ENCODE peak calls at places on chromosomes 4 and X, in nine cellular contexts. S, C, D, U, R, Y, B, X and N are unnamed samples.

GRCh38 chrX:125782184-125782583 is 383.9 kb downstream of the DCAF12L2 start:
- DNase-seq in S (no peak), C (no peak), D (no peak), U (no peak), R (no peak), Y (no peak), B (no peak), X (no peak), N (no peak)

GRCh38 chrX:139881572-139881971 is 51.3 kb downstream of the ATP11C start:
- DNase-seq in S (no peak), C (no peak), D (no peak), U (no peak), R (no peak), Y (no peak), B (no peak), X (no peak), N (no peak)

GRCh38 chrX:32687379-32687778 is 524.0 kb downstream of the DMD start:
- DNase-seq in S (no peak), C (no peak), D (no peak), U (no peak), R (no peak), Y (no peak), B (no peak), X (no peak), N (no peak)

GRCh38 chr4:10083331-10083769 is 33.2 kb downstream of the WDR1 start:
- DNase-seq in S (no peak), C (peak), D (peak), U (no peak), R (peak), Y (peak), B (peak), X (peak), N (peak)

GRCh38 chr4:185108669-185109068 is 34.4 kb upstream of the SLC25A4 start:
- DNase-seq in S (no peak), C (no peak), D (no peak), U (no peak), R (peak), Y (no peak), B (no peak), X (peak), N (no peak)

GRCh38 chr4:152663203-152664066 is 16.4 kb downstream of the TMEM154 start:
- DNase-seq in S (no peak), C (no peak), D (no peak), U (no peak), R (no peak), Y (no peak), B (no peak), X (no peak), N (no peak)

GRCh38 chr4:85968945-85969830 is 390.7 kb downstream of the MAPK10 start:
- DNase-seq in S (no peak), C (no peak), D (no peak), U (no peak), R (no peak), Y (no peak), B (no peak), X (no peak), N (no peak)

GRCh38 chrX:16212436-16212835 is 45.2 kb downstream of the MAGEB17 start:
- DNase-seq in S (peak), C (no peak), D (no peak), U (no peak), R (no peak), Y (no peak), B (no peak), X (no peak), N (no peak)

GRCh38 chrX:12245650-12246645 is 107.7 kb downstream of the FRMPD4 start:
- DNase-seq in S (no peak), C (no peak), D (no peak), U (no peak), R (no peak), Y (no peak), B (no peak), X (no peak), N (no peak)

GRCh38 chrX:18026171-18026570 is 165.1 kb upstream of the RAI2 start:
- DNase-seq in S (no peak), C (no peak), D (no peak), U (no peak), R (no peak), Y (no peak), B (no peak), X (no peak), N (no peak)

GRCh38 chr4:168784786-168785461 is 225.1 kb downstream of the CBR4 start:
- DNase-seq in S (no peak), C (no peak), D (no peak), U (no peak), R (peak), Y (no peak), B (no peak), X (no peak), N (no peak)

GRCh38 chr4:184380707-184381106 is 93.6 kb downstream of the IRF2 start:
- DNase-seq in S (no peak), C (no peak), D (no peak), U (no peak), R (peak), Y (no peak), B (no peak), X (no peak), N (no peak)

DNA sequence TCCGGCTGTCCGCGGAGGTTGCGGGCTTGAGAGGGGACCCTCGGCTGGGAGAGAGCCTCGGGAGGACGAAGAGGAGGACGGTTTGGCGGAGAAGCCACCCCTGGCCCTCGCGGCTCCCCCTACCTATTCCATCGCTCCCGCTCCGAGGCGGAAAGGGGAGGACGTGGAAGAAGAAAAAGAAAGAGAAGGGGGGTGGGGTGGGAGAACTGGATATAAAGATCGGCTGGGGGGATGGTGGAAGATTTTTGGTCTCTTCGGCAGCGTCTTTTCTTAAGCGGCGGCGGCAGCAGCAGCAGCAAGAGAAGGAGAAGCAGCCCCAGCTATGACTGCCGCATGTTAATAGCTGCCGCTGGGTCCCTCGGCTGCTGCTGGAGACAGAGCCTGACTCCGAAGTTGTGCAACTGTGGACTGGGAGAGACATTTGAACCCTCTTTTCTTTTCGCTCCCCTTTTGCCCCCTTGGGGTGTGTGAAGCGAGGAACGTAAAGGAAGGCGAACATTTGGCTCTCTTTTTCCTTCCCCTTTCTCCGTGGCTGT is 933 bp downstream of the ADGRL3 start:
- DNase-seq in S (no peak), C (no peak), D (no peak), U (peak), R (no peak), Y (no peak), B (no peak), X (no peak), N (peak)
- TF ChIP-seq POLR2A in S (no peak), C (no peak), D (no peak), U (no peak), R (no peak), Y (no peak), B (no peak), X (no peak), N (no peak)

GRCh38 chrX:460823-461640 is 74.3 kb upstream of the PPP2R3B start:
- DNase-seq in S (no peak), C (no peak), D (peak), U (no peak), R (no peak), Y (no peak), B (no peak), X (no peak), N (no peak)
- TF ChIP-seq POLR2AphosphoS5 in S (no peak), C (no peak), D (no peak), U (no peak), R (no peak), Y (no peak), B (no peak), X (no peak), N (no peak)

GRCh38 chr4:128811571-128812359 is 2.3 kb downstream of the JADE1 start:
- DNase-seq in S (peak), C (peak), D (peak), U (peak), R (peak), Y (peak), B (peak), X (peak), N (peak)
- TF ChIP-seq POLR2A in S (peak), C (peak), D (no peak), U (peak), R (no peak), Y (peak), B (peak), X (peak), N (peak)

GRCh38 chrX:111095974-111096870 is at the start of gene PAK3:
- DNase-seq in S (no peak), C (no peak), D (peak), U (peak), R (peak), Y (peak), B (no peak), X (peak), N (no peak)
- TF ChIP-seq POLR2AphosphoS5 in S (no peak), C (no peak), D (peak), U (no peak), R (no peak), Y (no peak), B (peak), X (no peak), N (no peak)